ENCODE peak calls at places on chromosomes 11 and 22, in four cellular contexts. Q is NB4; D is small intestine; M is activated naive CD4-positive, alpha-beta T cell. G is an unnamed sample.

GRCh38 chr11:118313242-118313641 is 8.7 kb downstream of the CD3E start:
- DNase-seq in M (no peak), D (no peak), Q (peak), G (no peak)

GRCh38 chr11:118415739-118416068 is 14.3 kb downstream of the ATP5MG start:
- DNase-seq in D (peak), M (no peak), Q (peak), G (no peak)

GRCh38 chr11:29449280-29450074 is 567.4 kb downstream of the KCNA4 start:
- DNase-seq in D (no peak), M (no peak), Q (no peak), G (no peak)

GRCh38 chr11:99368579-99368978 is 347.8 kb downstream of the CNTN5 start:
- DNase-seq in Q (no peak), D (no peak), M (no peak), G (no peak)

GRCh38 chr11:131580466-131580865 is 210.1 kb downstream of the NTM start:
- DNase-seq in D (no peak), M (no peak), Q (no peak), G (no peak)

GRCh38 chr11:84829162-84829561 is 798.0 kb downstream of the DLG2 start:
- DNase-seq in Q (no peak), M (no peak), D (no peak), G (no peak)

GRCh38 chr11:116885951-116886629 is 48.7 kb upstream of the APOA1 start:
- DNase-seq in Q (no peak), D (no peak), M (no peak), G (no peak)

GRCh38 chr11:72876147-72876546 is 61.9 kb downstream of the ATG16L2 start:
- DNase-seq in D (no peak), Q (no peak), M (no peak), G (no peak)

GRCh38 chr11:110125632-110126031 is 32.4 kb downstream of the ZC3H12C start:
- DNase-seq in Q (no peak), D (peak), M (no peak), G (peak)

GRCh38 chr11:109783842-109784241 is 309.4 kb upstream of the ZC3H12C start:
- DNase-seq in D (no peak), Q (no peak), M (no peak), G (peak)

GRCh38 chr22:22576244-22576988 is 17.4 kb upstream of the PRAME start:
- DNase-seq in M (peak), D (peak), Q (peak), G (peak)

GRCh38 chr11:2804701-2805387 is 80.7 kb downstream of the CDKN1C start:
- DNase-seq in D (no peak), Q (no peak), M (no peak), G (no peak)

GRCh38 chr11:126293726-126294125 is 10.1 kb upstream of the DCPS start:
- DNase-seq in M (no peak), D (no peak), Q (no peak), G (no peak)

GRCh38 chr11:101583180-101584128 is at the start of gene TRPC6:
- DNase-seq in D (no peak), M (no peak), Q (no peak), G (no peak)

GRCh38 chr11:3866206-3866605 is 10.7 kb downstream of the STIM1 start:
- DNase-seq in M (no peak), D (peak), Q (peak), G (no peak)

GRCh38 chr11:334264-335033 is 13.8 kb upstream of the IFITM3 start:
- DNase-seq in D (no peak), Q (peak), M (no peak), G (no peak)

GRCh38 chr22:20868225-20868944 is 9.6 kb downstream of the SNAP29 start:
- DNase-seq in D (no peak), Q (no peak), M (no peak), G (no peak)

GRCh38 chr11:124776865-124777645 is 15.0 kb upstream of the ESAM start:
- DNase-seq in Q (no peak), M (no peak), D (no peak), G (no peak)

GRCh38 chr22:35525687-35526332 is 14.8 kb upstream of the RASD2 start:
- DNase-seq in M (no peak), D (no peak), Q (no peak), G (no peak)

GRCh38 chr11:58674609-58675008 is 52.1 kb downstream of the CNTF start:
- DNase-seq in M (no peak), Q (no peak), D (no peak), G (no peak)

GRCh38 chr11:102733232-102733875 is 8.6 kb upstream of the MMP8 start:
- DNase-seq in D (peak), M (no peak), Q (peak), G (peak)

GRCh38 chr22:17143101-17143500 is 16.0 kb downstream of the HDHD5 start:
- DNase-seq in D (no peak), Q (no peak), M (no peak), G (no peak)

GRCh38 chr11:118528511-118528910 is 1.2 kb downstream of the TTC36 start:
- DNase-seq in M (no peak), D (no peak), Q (no peak), G (no peak)